ENCODE peak calls at places on chromosomes 11 and 22, in four cellular contexts. R, L, P and Q are unnamed samples.

GRCh38 chr22:27032121-27032761 is 374.9 kb downstream of the MIAT start:
- ATAC-seq in R (peak; percentile 78), L (peak; percentile 66), P (no peak), Q (no peak)

GRCh38 chr11:74605403-74605802 is 13.0 kb downstream of the POLD3 start:
- ATAC-seq in R (no peak), L (no peak), P (no peak), Q (no peak)

GRCh38 chr22:33006955-33007318 is 51.2 kb downstream of the SYN3 start:
- ATAC-seq in R (peak; percentile 67), L (no peak), P (no peak), Q (no peak)

GRCh38 chr22:36211237-36211881 is 9.8 kb upstream of the APOL4 start:
- ATAC-seq in R (peak; percentile 62), L (peak; percentile 70), P (no peak), Q (no peak)

GRCh38 chr11:71192629-71193028 is 59.7 kb downstream of the SHANK2 start:
- ATAC-seq in R (no peak), L (no peak), P (no peak), Q (no peak)

GRCh38 chr11:102476069-102476468 is 23.5 kb upstream of the TMEM123 start:
- ATAC-seq in R (peak; percentile 62), L (peak; percentile 52), P (no peak), Q (peak; percentile 65)

GRCh38 chr11:8610532-8611116 is 16.6 kb upstream of the STK33 start:
- ATAC-seq in R (no peak), L (no peak), P (no peak), Q (peak; percentile 58)

GRCh38 chr22:24938741-24939341 is 7.7 kb downstream of the LHFPL7 start:
- ATAC-seq in R (peak; percentile 88), L (peak; percentile 56), P (peak; percentile 50), Q (no peak)

GRCh38 chr11:68827733-68828132 is 14.0 kb downstream of the CPT1A start:
- ATAC-seq in R (no peak), L (peak; percentile 12), P (peak; percentile 24), Q (no peak)

GRCh38 chr22:50656122-50657070 is 16.2 kb upstream of the SHANK3 start:
- ATAC-seq in R (peak; percentile 89), L (peak; percentile 92), P (peak; percentile 68), Q (no peak)

GRCh38 chr11:36192723-36193619 is 96.3 kb downstream of the COMMD9 start:
- ATAC-seq in R (peak; percentile 18), L (no peak), P (no peak), Q (no peak)

GRCh38 chr11:597166-597725 is 18.5 kb downstream of the IRF7 start:
- ATAC-seq in R (no peak), L (no peak), P (peak; percentile 19), Q (no peak)

GRCh38 chr11:4543561-4543960 is 1.4 kb upstream of the OR52M1 start:
- ATAC-seq in R (no peak), L (no peak), P (no peak), Q (no peak)

GRCh38 chr11:96051820-96052219 is 127.9 kb upstream of the MTMR2 start:
- ATAC-seq in R (no peak), L (no peak), P (no peak), Q (peak; percentile 93)

GRCh38 chr11:93766504-93766903 is 17.6 kb upstream of the MED17 start:
- ATAC-seq in R (no peak), L (no peak), P (no peak), Q (no peak)

GRCh38 chr11:118200901-118201680 is 23.7 kb downstream of the JAML start:
- ATAC-seq in R (no peak), L (no peak), P (no peak), Q (peak; percentile 84)

GRCh38 chr22:49576241-49577141 is 251.2 kb downstream of the BRD1 start:
- ATAC-seq in R (no peak), L (no peak), P (no peak), Q (no peak)

GRCh38 chr11:74844865-74845264 is 96.2 kb downstream of the RNF169 start:
- ATAC-seq in R (no peak), L (no peak), P (no peak), Q (no peak)

GRCh38 chr22:33337524-33337923 is 279.3 kb upstream of the SYN3 start:
- ATAC-seq in R (peak; percentile 65), L (peak; percentile 51), P (no peak), Q (no peak)

GRCh38 chr11:129950319-129951034 is 52.2 kb downstream of the PRDM10 start:
- ATAC-seq in R (peak; percentile 78), L (peak; percentile 64), P (peak; percentile 90), Q (no peak)